ENCODE peak calls at places on chromosomes 12 and 14, in five cellular contexts. One of them, this sample, is unnamed.

GRCh38 chr14:89586258-89587127 is 169.5 kb upstream of the FOXN3 start:
- DNase-seq in mesenchymal stem cell: no peak
- DNase-seq in H9: no peak
- DNase-seq in IMR-90: no peak
- DNase-seq in neuronal stem cell: no peak
- DNase-seq in this sample: no peak

GRCh38 chr12:124586756-124587155 is 19.3 kb upstream of the NCOR2 start:
- DNase-seq in mesenchymal stem cell: no peak
- DNase-seq in H9: no peak
- DNase-seq in IMR-90: no peak
- DNase-seq in neuronal stem cell: no peak
- DNase-seq in this sample: no peak

GRCh38 chr12:116459011-116459410 is 100.2 kb upstream of the MAP1LC3B2 start:
- DNase-seq in mesenchymal stem cell: no peak
- DNase-seq in H9: no peak
- DNase-seq in IMR-90: no peak
- DNase-seq in neuronal stem cell: no peak
- DNase-seq in this sample: no peak

GRCh38 chr12:108629824-108630476 is 3.7 kb downstream of the SELPLG start:
- DNase-seq in mesenchymal stem cell: peak; percentile 86
- DNase-seq in H9: no peak
- DNase-seq in IMR-90: peak; percentile 87
- DNase-seq in neuronal stem cell: no peak
- DNase-seq in this sample: peak; percentile 88

GRCh38 chr12:79402626-79403025 is 288.1 kb downstream of the PAWR start:
- DNase-seq in mesenchymal stem cell: peak; percentile 29
- DNase-seq in H9: no peak
- DNase-seq in IMR-90: peak; percentile 72
- DNase-seq in neuronal stem cell: no peak
- DNase-seq in this sample: no peak

GRCh38 chr12:53575502-53576264 is 50.5 kb downstream of the ATF7 start:
- DNase-seq in mesenchymal stem cell: peak; percentile 88
- DNase-seq in H9: no peak
- DNase-seq in IMR-90: peak; percentile 83
- DNase-seq in neuronal stem cell: no peak
- DNase-seq in this sample: no peak

GRCh38 chr12:46702581-46703344 is 123.0 kb downstream of the SLC38A4 start:
- DNase-seq in mesenchymal stem cell: no peak
- DNase-seq in H9: no peak
- DNase-seq in IMR-90: peak; percentile 38
- DNase-seq in neuronal stem cell: peak; percentile 29
- DNase-seq in this sample: no peak

GRCh38 chr14:85187521-85187920 is 342.4 kb upstream of the FLRT2 start:
- DNase-seq in mesenchymal stem cell: no peak
- DNase-seq in H9: no peak
- DNase-seq in IMR-90: no peak
- DNase-seq in neuronal stem cell: no peak
- DNase-seq in this sample: no peak

GRCh38 chr12:65822732-65823480 is 1.4 kb upstream of the HMGA2 start:
- DNase-seq in mesenchymal stem cell: peak; percentile 75
- DNase-seq in H9: peak; percentile 93
- DNase-seq in IMR-90: peak; percentile 79
- DNase-seq in neuronal stem cell: peak; percentile 64
- DNase-seq in this sample: peak; percentile 96

GRCh38 chr14:26719514-26719913 is 121.7 kb upstream of the NOVA1 start:
- DNase-seq in mesenchymal stem cell: peak; percentile 65
- DNase-seq in H9: no peak
- DNase-seq in IMR-90: peak; percentile 38
- DNase-seq in neuronal stem cell: no peak
- DNase-seq in this sample: no peak

GRCh38 chr14:67360469-67361206 is 510 bp downstream of the EIF2S1 start:
- DNase-seq in mesenchymal stem cell: no peak
- DNase-seq in H9: no peak
- DNase-seq in IMR-90: no peak
- DNase-seq in neuronal stem cell: no peak
- DNase-seq in this sample: no peak

GRCh38 chr12:122959566-122960192 is 6.6 kb downstream of the ABCB9 start:
- DNase-seq in mesenchymal stem cell: no peak
- DNase-seq in H9: no peak
- DNase-seq in IMR-90: no peak
- DNase-seq in neuronal stem cell: no peak
- DNase-seq in this sample: no peak

GRCh38 chr12:9134981-9135628 is 19.4 kb upstream of the A2M start:
- DNase-seq in mesenchymal stem cell: no peak
- DNase-seq in H9: no peak
- DNase-seq in IMR-90: peak; percentile 3
- DNase-seq in neuronal stem cell: no peak
- DNase-seq in this sample: peak; percentile 27

GRCh38 chr12:81303935-81304334 is 226.1 kb downstream of the ACSS3 start:
- DNase-seq in mesenchymal stem cell: no peak
- DNase-seq in H9: no peak
- DNase-seq in IMR-90: no peak
- DNase-seq in neuronal stem cell: no peak
- DNase-seq in this sample: no peak

GRCh38 chr12:26198742-26199141 is 3.4 kb downstream of the SSPN start:
- DNase-seq in mesenchymal stem cell: peak; percentile 58
- DNase-seq in H9: no peak
- DNase-seq in IMR-90: peak; percentile 63
- DNase-seq in neuronal stem cell: no peak
- DNase-seq in this sample: no peak

GRCh38 chr12:27616356-27617150 is 79.7 kb upstream of the REP15 start:
- DNase-seq in mesenchymal stem cell: no peak
- DNase-seq in H9: no peak
- DNase-seq in IMR-90: no peak
- DNase-seq in neuronal stem cell: no peak
- DNase-seq in this sample: no peak

GRCh38 chr12:29516431-29516875 is 19.0 kb upstream of the OVCH1 start:
- DNase-seq in mesenchymal stem cell: peak; percentile 70
- DNase-seq in H9: no peak
- DNase-seq in IMR-90: peak; percentile 68
- DNase-seq in neuronal stem cell: no peak
- DNase-seq in this sample: no peak

GRCh38 chr14:102202944-102203343 is 63.2 kb downstream of the WDR20 start:
- DNase-seq in mesenchymal stem cell: no peak
- DNase-seq in H9: no peak
- DNase-seq in IMR-90: no peak
- DNase-seq in neuronal stem cell: no peak
- DNase-seq in this sample: no peak

GRCh38 chr14:86153480-86153879 is 623.5 kb downstream of the FLRT2 start:
- DNase-seq in mesenchymal stem cell: no peak
- DNase-seq in H9: no peak
- DNase-seq in IMR-90: no peak
- DNase-seq in neuronal stem cell: no peak
- DNase-seq in this sample: peak; percentile 56

GRCh38 chr14:72495668-72496067 is 398.2 kb downstream of the DPF3 start:
- DNase-seq in mesenchymal stem cell: peak; percentile 8
- DNase-seq in H9: no peak
- DNase-seq in IMR-90: peak; percentile 34
- DNase-seq in neuronal stem cell: no peak
- DNase-seq in this sample: no peak

GRCh38 chr12:44960856-44961255 is 84.7 kb upstream of the NELL2 start:
- DNase-seq in mesenchymal stem cell: no peak
- DNase-seq in H9: peak; percentile 86
- DNase-seq in IMR-90: no peak
- DNase-seq in neuronal stem cell: no peak
- DNase-seq in this sample: peak; percentile 64

GRCh38 chr12:114689075-114689994 is 5.4 kb upstream of the TBX3 start:
- DNase-seq in mesenchymal stem cell: no peak
- DNase-seq in H9: no peak
- DNase-seq in IMR-90: no peak
- DNase-seq in neuronal stem cell: no peak
- DNase-seq in this sample: no peak

GRCh38 chr14:58920230-58920629 is 268.2 kb upstream of the DAAM1 start:
- DNase-seq in mesenchymal stem cell: no peak
- DNase-seq in H9: no peak
- DNase-seq in IMR-90: no peak
- DNase-seq in neuronal stem cell: no peak
- DNase-seq in this sample: no peak

GRCh38 chr14:66717571-66718140 is 209.7 kb downstream of the GPHN start:
- DNase-seq in mesenchymal stem cell: no peak
- DNase-seq in H9: no peak
- DNase-seq in IMR-90: no peak
- DNase-seq in neuronal stem cell: no peak
- DNase-seq in this sample: no peak

GRCh38 chr12:48925218-48925871 is at the start of gene FKBP11:
- DNase-seq in mesenchymal stem cell: peak; percentile 56
- DNase-seq in H9: peak; percentile 91
- DNase-seq in IMR-90: peak; percentile 26
- DNase-seq in neuronal stem cell: no peak
- DNase-seq in this sample: peak; percentile 80
- H2BK15ac ChIP-seq in mesenchymal stem cell: peak within 1 kb of the TSS; percentile 80
- H2BK15ac ChIP-seq in H9: no peak within 1 kb of the TSS
- H2BK15ac ChIP-seq in IMR-90: peak within 1 kb of the TSS; percentile 77
- H2BK15ac ChIP-seq in neuronal stem cell: peak within 1 kb of the TSS; percentile 33
- H2BK15ac ChIP-seq in this sample: no peak within 1 kb of the TSS

GRCh38 chr14:75570797-75571196 is 7.6 kb upstream of the FLVCR2 start:
- DNase-seq in mesenchymal stem cell: no peak
- DNase-seq in H9: no peak
- DNase-seq in IMR-90: no peak
- DNase-seq in neuronal stem cell: no peak
- DNase-seq in this sample: no peak

GRCh38 chr14:75568791-75569190 is 9.6 kb upstream of the FLVCR2 start:
- DNase-seq in mesenchymal stem cell: no peak
- DNase-seq in H9: no peak
- DNase-seq in IMR-90: no peak
- DNase-seq in neuronal stem cell: no peak
- DNase-seq in this sample: no peak

GRCh38 chr14:75566752-75567151 is 11.7 kb upstream of the FLVCR2 start:
- DNase-seq in mesenchymal stem cell: no peak
- DNase-seq in H9: no peak
- DNase-seq in IMR-90: no peak
- DNase-seq in neuronal stem cell: no peak
- DNase-seq in this sample: no peak

GRCh38 chr14:75566321-75566720 is 12.1 kb upstream of the FLVCR2 start:
- DNase-seq in mesenchymal stem cell: peak; percentile 29
- DNase-seq in H9: no peak
- DNase-seq in IMR-90: no peak
- DNase-seq in neuronal stem cell: no peak
- DNase-seq in this sample: no peak

DNA sequence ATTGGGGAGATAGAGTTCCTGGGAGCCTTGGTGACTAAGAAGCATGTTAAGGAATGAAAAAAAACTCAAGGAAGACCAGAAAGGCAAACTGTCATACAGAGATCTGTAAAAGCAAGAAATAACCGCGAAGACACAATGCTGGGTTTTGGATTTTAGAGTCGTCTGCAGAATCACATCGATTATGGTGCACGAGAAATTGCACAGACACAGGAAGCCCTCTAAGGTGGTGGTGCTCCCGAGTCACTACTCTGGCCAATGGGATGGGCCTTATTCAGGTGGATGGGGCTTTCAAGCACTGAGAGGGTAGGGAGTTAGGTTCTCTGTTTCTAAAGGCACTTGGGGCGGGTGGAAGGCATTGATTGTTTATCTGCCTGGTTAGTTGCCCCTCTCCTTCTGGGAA is 10.3 kb upstream of the FLVCR2 start:
- DNase-seq in mesenchymal stem cell: no peak
- DNase-seq in H9: no peak
- DNase-seq in IMR-90: no peak
- DNase-seq in neuronal stem cell: no peak
- DNase-seq in this sample: no peak
- H4K8ac ChIP-seq in mesenchymal stem cell: no peak overlapping the region
- H4K8ac ChIP-seq in H9: no peak overlapping the region
- H4K8ac ChIP-seq in IMR-90: no peak overlapping the region
- H4K8ac ChIP-seq in neuronal stem cell: no peak overlapping the region
- H4K8ac ChIP-seq in this sample: no peak overlapping the region

GRCh38 chr12:109770104-109770860 is 56.7 kb downstream of the FAM222A start:
- DNase-seq in mesenchymal stem cell: no peak
- DNase-seq in H9: peak; percentile 25
- DNase-seq in IMR-90: no peak
- DNase-seq in neuronal stem cell: no peak
- DNase-seq in this sample: no peak

GRCh38 chr12:109767456-109767855 is 53.8 kb downstream of the FAM222A start:
- DNase-seq in mesenchymal stem cell: no peak
- DNase-seq in H9: no peak
- DNase-seq in IMR-90: no peak
- DNase-seq in neuronal stem cell: no peak
- DNase-seq in this sample: no peak

GRCh38 chr12:109770861-109771670 is 57.4 kb downstream of the FAM222A start:
- DNase-seq in mesenchymal stem cell: no peak
- DNase-seq in H9: peak; percentile 23
- DNase-seq in IMR-90: no peak
- DNase-seq in neuronal stem cell: no peak
- DNase-seq in this sample: no peak

GRCh38 chr12:109767991-109768900 is 54.6 kb downstream of the FAM222A start:
- DNase-seq in mesenchymal stem cell: no peak
- DNase-seq in H9: peak; percentile 30
- DNase-seq in IMR-90: no peak
- DNase-seq in neuronal stem cell: no peak
- DNase-seq in this sample: no peak

DNA sequence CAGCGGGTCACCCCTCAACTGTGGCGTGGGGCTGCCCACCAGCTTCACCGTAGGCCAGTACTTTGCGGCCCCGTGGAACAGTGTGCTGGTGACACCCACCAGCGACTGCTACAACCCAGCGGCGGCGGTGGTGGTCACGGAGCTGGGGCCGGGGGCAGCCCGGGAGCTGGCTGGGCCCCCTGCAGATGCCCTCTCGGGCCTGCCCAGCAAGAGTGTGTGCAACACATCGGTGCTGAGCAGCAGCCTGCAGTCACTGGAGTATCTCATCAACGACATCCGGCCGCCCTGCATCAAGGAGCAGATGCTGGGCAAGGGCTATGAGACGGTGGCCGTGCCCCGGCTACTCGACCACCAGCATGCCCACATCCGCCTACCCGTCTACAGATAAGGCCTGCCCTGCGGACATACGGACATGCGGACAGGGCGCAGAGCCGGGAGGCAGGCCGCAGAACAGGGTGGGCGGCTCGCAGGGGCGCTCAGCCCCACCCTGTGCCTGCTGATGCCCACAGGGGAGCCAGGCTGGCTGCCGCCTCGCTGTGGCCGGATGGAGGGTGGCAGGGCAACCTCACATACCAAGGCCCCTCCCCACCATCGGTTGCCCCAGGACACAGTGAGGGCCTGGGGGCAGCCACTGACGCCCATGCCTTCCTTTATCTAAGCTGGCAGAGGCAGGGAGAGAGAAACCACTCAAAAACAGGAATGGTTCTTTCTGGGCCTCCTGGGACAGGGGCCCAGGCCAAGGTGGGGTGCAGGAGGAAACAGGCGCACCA is 55.5 kb downstream of the FAM222A start:
- DNase-seq in mesenchymal stem cell: no peak
- DNase-seq in H9: no peak
- DNase-seq in IMR-90: no peak
- DNase-seq in neuronal stem cell: no peak
- DNase-seq in this sample: no peak
- H3K4me2 ChIP-seq in mesenchymal stem cell: no peak overlapping the region
- H3K4me2 ChIP-seq in H9: no peak overlapping the region
- H3K4me2 ChIP-seq in IMR-90: no peak overlapping the region
- H3K4me2 ChIP-seq in neuronal stem cell: no peak overlapping the region
- H3K4me2 ChIP-seq in this sample: no peak overlapping the region

DNA sequence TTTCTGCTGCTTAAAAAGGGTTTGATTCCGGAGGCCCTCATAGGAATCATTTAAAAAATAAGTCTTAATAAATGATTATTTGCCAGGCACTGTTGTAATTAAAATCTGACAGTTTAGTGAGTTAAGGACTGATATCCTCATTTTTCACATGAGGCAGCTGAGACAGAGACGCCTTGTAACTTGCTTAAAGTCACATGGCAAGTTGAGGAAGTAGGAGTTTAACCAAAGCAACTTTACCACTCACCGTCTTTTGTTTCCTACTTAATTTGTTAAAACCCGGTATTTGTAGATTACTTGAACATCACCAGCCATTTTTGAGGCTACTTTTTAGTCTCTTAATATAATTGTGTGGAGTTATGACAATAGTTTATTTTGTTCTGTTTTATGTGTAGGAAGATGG is 2.4 kb downstream of the TIGAR start:
- DNase-seq in mesenchymal stem cell: no peak
- DNase-seq in H9: no peak
- DNase-seq in IMR-90: no peak
- DNase-seq in neuronal stem cell: no peak
- DNase-seq in this sample: no peak
- H2BK15ac ChIP-seq in mesenchymal stem cell: no peak overlapping the region
- H2BK15ac ChIP-seq in H9: no peak overlapping the region
- H2BK15ac ChIP-seq in IMR-90: no peak overlapping the region
- H2BK15ac ChIP-seq in neuronal stem cell: no peak overlapping the region
- H2BK15ac ChIP-seq in this sample: no peak overlapping the region

This sample was measured in mesendoderm.